ENCODE peak calls at places on chromosomes 1 and 21, in eight cellular contexts. One of them, this sample, is unnamed.

GRCh38 chr1:160779662-160780397 is 16.1 kb upstream of the LY9 start:
- DNase-seq in fibroblast of the aortic adventitia: no peak
- DNase-seq in MM.1S: no peak
- DNase-seq in esophagus squamous epithelium: no peak
- DNase-seq in activated CD4-positive, alpha-beta T cell treated with anti-CD3 and anti-CD28 coated beads, Interleukin-2, amount 50 U/mL, for 1 hour: peak
- DNase-seq in cardiac septum: no peak
- DNase-seq in fibroblast of mammary gland: no peak
- DNase-seq in iris pigment epithelial cell: no peak
- DNase-seq in this sample: no peak

GRCh38 chr1:5105744-5106143 is 451.3 kb downstream of the AJAP1 start:
- DNase-seq in cardiac septum: no peak
- DNase-seq in activated CD4-positive, alpha-beta T cell treated with anti-CD3 and anti-CD28 coated beads, Interleukin-2, amount 50 U/mL, for 1 hour: no peak
- DNase-seq in fibroblast of mammary gland: no peak
- DNase-seq in fibroblast of the aortic adventitia: no peak
- DNase-seq in iris pigment epithelial cell: no peak
- DNase-seq in MM.1S: no peak
- DNase-seq in esophagus squamous epithelium: no peak
- DNase-seq in this sample: no peak

GRCh38 chr1:110282395-110282794 is 56.8 kb upstream of the RBM15 start:
- DNase-seq in fibroblast of mammary gland: no peak
- DNase-seq in activated CD4-positive, alpha-beta T cell treated with anti-CD3 and anti-CD28 coated beads, Interleukin-2, amount 50 U/mL, for 1 hour: no peak
- DNase-seq in fibroblast of the aortic adventitia: no peak
- DNase-seq in cardiac septum: no peak
- DNase-seq in esophagus squamous epithelium: no peak
- DNase-seq in iris pigment epithelial cell: no peak
- DNase-seq in MM.1S: no peak
- DNase-seq in this sample: no peak

GRCh38 chr1:245182028-245182427 is 27.2 kb downstream of the KIF26B start:
- DNase-seq in cardiac septum: no peak
- DNase-seq in iris pigment epithelial cell: no peak
- DNase-seq in fibroblast of mammary gland: no peak
- DNase-seq in MM.1S: no peak
- DNase-seq in fibroblast of the aortic adventitia: no peak
- DNase-seq in activated CD4-positive, alpha-beta T cell treated with anti-CD3 and anti-CD28 coated beads, Interleukin-2, amount 50 U/mL, for 1 hour: no peak
- DNase-seq in esophagus squamous epithelium: no peak
- DNase-seq in this sample: no peak

GRCh38 chr1:45348609-45348965 is 8.3 kb upstream of the MUTYH start:
- DNase-seq in cardiac septum: no peak
- DNase-seq in fibroblast of the aortic adventitia: no peak
- DNase-seq in iris pigment epithelial cell: no peak
- DNase-seq in esophagus squamous epithelium: no peak
- DNase-seq in activated CD4-positive, alpha-beta T cell treated with anti-CD3 and anti-CD28 coated beads, Interleukin-2, amount 50 U/mL, for 1 hour: no peak
- DNase-seq in fibroblast of mammary gland: no peak
- DNase-seq in MM.1S: peak
- DNase-seq in this sample: no peak

GRCh38 chr1:45037456-45037855 is 25.4 kb downstream of the UROD start:
- DNase-seq in fibroblast of the aortic adventitia: peak
- DNase-seq in iris pigment epithelial cell: peak
- DNase-seq in esophagus squamous epithelium: no peak
- DNase-seq in MM.1S: no peak
- DNase-seq in fibroblast of mammary gland: no peak
- DNase-seq in cardiac septum: no peak
- DNase-seq in activated CD4-positive, alpha-beta T cell treated with anti-CD3 and anti-CD28 coated beads, Interleukin-2, amount 50 U/mL, for 1 hour: no peak
- DNase-seq in this sample: peak

GRCh38 chr1:37802439-37802838 is 5.2 kb upstream of the C1orf122 start:
- DNase-seq in cardiac septum: no peak
- DNase-seq in fibroblast of the aortic adventitia: no peak
- DNase-seq in esophagus squamous epithelium: no peak
- DNase-seq in fibroblast of mammary gland: no peak
- DNase-seq in activated CD4-positive, alpha-beta T cell treated with anti-CD3 and anti-CD28 coated beads, Interleukin-2, amount 50 U/mL, for 1 hour: no peak
- DNase-seq in iris pigment epithelial cell: no peak
- DNase-seq in MM.1S: no peak
- DNase-seq in this sample: no peak

GRCh38 chr1:212432163-212432705 is 486 bp upstream of the NENF start:
- DNase-seq in activated CD4-positive, alpha-beta T cell treated with anti-CD3 and anti-CD28 coated beads, Interleukin-2, amount 50 U/mL, for 1 hour: no peak
- DNase-seq in MM.1S: no peak
- DNase-seq in iris pigment epithelial cell: peak
- DNase-seq in cardiac septum: no peak
- DNase-seq in fibroblast of mammary gland: no peak
- DNase-seq in esophagus squamous epithelium: no peak
- DNase-seq in fibroblast of the aortic adventitia: peak
- DNase-seq in this sample: peak

GRCh38 chr1:224873645-224874369 is 55.7 kb upstream of the DNAH14 start:
- DNase-seq in cardiac septum: no peak
- DNase-seq in fibroblast of the aortic adventitia: peak
- DNase-seq in esophagus squamous epithelium: no peak
- DNase-seq in iris pigment epithelial cell: peak
- DNase-seq in fibroblast of mammary gland: peak
- DNase-seq in MM.1S: no peak
- DNase-seq in activated CD4-positive, alpha-beta T cell treated with anti-CD3 and anti-CD28 coated beads, Interleukin-2, amount 50 U/mL, for 1 hour: no peak
- DNase-seq in this sample: peak

GRCh38 chr1:37255111-37255795 is 219.1 kb upstream of the ZC3H12A start:
- DNase-seq in fibroblast of the aortic adventitia: peak
- DNase-seq in activated CD4-positive, alpha-beta T cell treated with anti-CD3 and anti-CD28 coated beads, Interleukin-2, amount 50 U/mL, for 1 hour: no peak
- DNase-seq in MM.1S: no peak
- DNase-seq in fibroblast of mammary gland: no peak
- DNase-seq in iris pigment epithelial cell: peak
- DNase-seq in cardiac septum: no peak
- DNase-seq in esophagus squamous epithelium: no peak
- DNase-seq in this sample: peak

GRCh38 chr1:53690411-53690810 is 48.6 kb downstream of the GLIS1 start:
- DNase-seq in esophagus squamous epithelium: no peak
- DNase-seq in MM.1S: no peak
- DNase-seq in iris pigment epithelial cell: no peak
- DNase-seq in cardiac septum: no peak
- DNase-seq in fibroblast of mammary gland: no peak
- DNase-seq in fibroblast of the aortic adventitia: no peak
- DNase-seq in activated CD4-positive, alpha-beta T cell treated with anti-CD3 and anti-CD28 coated beads, Interleukin-2, amount 50 U/mL, for 1 hour: no peak
- DNase-seq in this sample: no peak

GRCh38 chr1:43878854-43879253 is 54.7 kb upstream of the ARTN start:
- DNase-seq in cardiac septum: no peak
- DNase-seq in MM.1S: no peak
- DNase-seq in fibroblast of the aortic adventitia: no peak
- DNase-seq in activated CD4-positive, alpha-beta T cell treated with anti-CD3 and anti-CD28 coated beads, Interleukin-2, amount 50 U/mL, for 1 hour: no peak
- DNase-seq in fibroblast of mammary gland: no peak
- DNase-seq in iris pigment epithelial cell: no peak
- DNase-seq in esophagus squamous epithelium: no peak
- DNase-seq in this sample: no peak

GRCh38 chr1:29684141-29684540 is 447.8 kb downstream of the PTPRU start:
- DNase-seq in fibroblast of mammary gland: no peak
- DNase-seq in MM.1S: no peak
- DNase-seq in esophagus squamous epithelium: no peak
- DNase-seq in activated CD4-positive, alpha-beta T cell treated with anti-CD3 and anti-CD28 coated beads, Interleukin-2, amount 50 U/mL, for 1 hour: no peak
- DNase-seq in fibroblast of the aortic adventitia: no peak
- DNase-seq in iris pigment epithelial cell: no peak
- DNase-seq in cardiac septum: peak
- DNase-seq in this sample: no peak

GRCh38 chr1:53616927-53617326 is 122.0 kb downstream of the GLIS1 start:
- DNase-seq in activated CD4-positive, alpha-beta T cell treated with anti-CD3 and anti-CD28 coated beads, Interleukin-2, amount 50 U/mL, for 1 hour: no peak
- DNase-seq in cardiac septum: peak
- DNase-seq in iris pigment epithelial cell: peak
- DNase-seq in MM.1S: no peak
- DNase-seq in fibroblast of mammary gland: peak
- DNase-seq in fibroblast of the aortic adventitia: peak
- DNase-seq in esophagus squamous epithelium: no peak
- DNase-seq in this sample: peak

GRCh38 chr1:40984066-40984465 is 4.6 kb downstream of the CTPS1 start:
- DNase-seq in cardiac septum: no peak
- DNase-seq in MM.1S: no peak
- DNase-seq in fibroblast of the aortic adventitia: peak
- DNase-seq in iris pigment epithelial cell: peak
- DNase-seq in fibroblast of mammary gland: no peak
- DNase-seq in activated CD4-positive, alpha-beta T cell treated with anti-CD3 and anti-CD28 coated beads, Interleukin-2, amount 50 U/mL, for 1 hour: no peak
- DNase-seq in esophagus squamous epithelium: no peak
- DNase-seq in this sample: peak

GRCh38 chr1:31509124-31510072 is 66.9 kb upstream of the TINAGL1 start:
- DNase-seq in fibroblast of the aortic adventitia: no peak
- DNase-seq in cardiac septum: no peak
- DNase-seq in esophagus squamous epithelium: no peak
- DNase-seq in activated CD4-positive, alpha-beta T cell treated with anti-CD3 and anti-CD28 coated beads, Interleukin-2, amount 50 U/mL, for 1 hour: no peak
- DNase-seq in fibroblast of mammary gland: no peak
- DNase-seq in iris pigment epithelial cell: no peak
- DNase-seq in MM.1S: peak
- DNase-seq in this sample: no peak

GRCh38 chr1:76705560-76705959 is 161.7 kb upstream of the ST6GALNAC5 start:
- DNase-seq in fibroblast of mammary gland: no peak
- DNase-seq in cardiac septum: no peak
- DNase-seq in activated CD4-positive, alpha-beta T cell treated with anti-CD3 and anti-CD28 coated beads, Interleukin-2, amount 50 U/mL, for 1 hour: no peak
- DNase-seq in MM.1S: no peak
- DNase-seq in esophagus squamous epithelium: no peak
- DNase-seq in iris pigment epithelial cell: no peak
- DNase-seq in fibroblast of the aortic adventitia: no peak
- DNase-seq in this sample: no peak

GRCh38 chr1:27267153-27267552 is 32.7 kb downstream of the WDTC1 start:
- DNase-seq in iris pigment epithelial cell: no peak
- DNase-seq in fibroblast of the aortic adventitia: no peak
- DNase-seq in esophagus squamous epithelium: no peak
- DNase-seq in cardiac septum: no peak
- DNase-seq in fibroblast of mammary gland: no peak
- DNase-seq in MM.1S: no peak
- DNase-seq in activated CD4-positive, alpha-beta T cell treated with anti-CD3 and anti-CD28 coated beads, Interleukin-2, amount 50 U/mL, for 1 hour: no peak
- DNase-seq in this sample: no peak

GRCh38 chr1:245807306-245807705 is 652.5 kb downstream of the KIF26B start:
- DNase-seq in esophagus squamous epithelium: no peak
- DNase-seq in activated CD4-positive, alpha-beta T cell treated with anti-CD3 and anti-CD28 coated beads, Interleukin-2, amount 50 U/mL, for 1 hour: no peak
- DNase-seq in fibroblast of mammary gland: no peak
- DNase-seq in fibroblast of the aortic adventitia: no peak
- DNase-seq in iris pigment epithelial cell: no peak
- DNase-seq in cardiac septum: no peak
- DNase-seq in MM.1S: no peak
- DNase-seq in this sample: peak

GRCh38 chr1:55337801-55338447 is 122.8 kb upstream of the USP24 start:
- DNase-seq in fibroblast of mammary gland: peak
- DNase-seq in fibroblast of the aortic adventitia: peak
- DNase-seq in esophagus squamous epithelium: no peak
- DNase-seq in MM.1S: peak
- DNase-seq in activated CD4-positive, alpha-beta T cell treated with anti-CD3 and anti-CD28 coated beads, Interleukin-2, amount 50 U/mL, for 1 hour: no peak
- DNase-seq in cardiac septum: no peak
- DNase-seq in iris pigment epithelial cell: peak
- DNase-seq in this sample: peak

GRCh38 chr21:14523234-14523633 is 22.9 kb downstream of the SAMSN1 start:
- DNase-seq in esophagus squamous epithelium: no peak
- DNase-seq in fibroblast of mammary gland: peak
- DNase-seq in activated CD4-positive, alpha-beta T cell treated with anti-CD3 and anti-CD28 coated beads, Interleukin-2, amount 50 U/mL, for 1 hour: no peak
- DNase-seq in fibroblast of the aortic adventitia: no peak
- DNase-seq in iris pigment epithelial cell: peak
- DNase-seq in cardiac septum: no peak
- DNase-seq in MM.1S: peak
- DNase-seq in this sample: no peak

GRCh38 chr21:31873696-31874599 is 1.1 kb downstream of the HUNK start:
- DNase-seq in MM.1S: peak
- DNase-seq in fibroblast of mammary gland: no peak
- DNase-seq in activated CD4-positive, alpha-beta T cell treated with anti-CD3 and anti-CD28 coated beads, Interleukin-2, amount 50 U/mL, for 1 hour: peak
- DNase-seq in esophagus squamous epithelium: no peak
- DNase-seq in cardiac septum: no peak
- DNase-seq in fibroblast of the aortic adventitia: no peak
- DNase-seq in iris pigment epithelial cell: no peak
- DNase-seq in this sample: peak

GRCh38 chr1:188027613-188028012 is 1198.9 kb downstream of the PLA2G4A start:
- DNase-seq in cardiac septum: no peak
- DNase-seq in activated CD4-positive, alpha-beta T cell treated with anti-CD3 and anti-CD28 coated beads, Interleukin-2, amount 50 U/mL, for 1 hour: no peak
- DNase-seq in MM.1S: no peak
- DNase-seq in iris pigment epithelial cell: peak
- DNase-seq in fibroblast of mammary gland: peak
- DNase-seq in esophagus squamous epithelium: no peak
- DNase-seq in fibroblast of the aortic adventitia: peak
- DNase-seq in this sample: peak

GRCh38 chr1:204445860-204446412 is 34.3 kb upstream of the PPP1R15B start:
- DNase-seq in iris pigment epithelial cell: peak
- DNase-seq in fibroblast of mammary gland: no peak
- DNase-seq in fibroblast of the aortic adventitia: peak
- DNase-seq in esophagus squamous epithelium: no peak
- DNase-seq in MM.1S: peak
- DNase-seq in activated CD4-positive, alpha-beta T cell treated with anti-CD3 and anti-CD28 coated beads, Interleukin-2, amount 50 U/mL, for 1 hour: peak
- DNase-seq in cardiac septum: no peak
- DNase-seq in this sample: peak

GRCh38 chr1:10818262-10819197 is 22.1 kb upstream of the CASZ1 start:
- DNase-seq in iris pigment epithelial cell: no peak
- DNase-seq in fibroblast of mammary gland: no peak
- DNase-seq in fibroblast of the aortic adventitia: no peak
- DNase-seq in cardiac septum: no peak
- DNase-seq in activated CD4-positive, alpha-beta T cell treated with anti-CD3 and anti-CD28 coated beads, Interleukin-2, amount 50 U/mL, for 1 hour: no peak
- DNase-seq in MM.1S: no peak
- DNase-seq in esophagus squamous epithelium: no peak
- DNase-seq in this sample: no peak

GRCh38 chr1:109769335-109770078 is 5.8 kb upstream of the EPS8L3 start:
- DNase-seq in activated CD4-positive, alpha-beta T cell treated with anti-CD3 and anti-CD28 coated beads, Interleukin-2, amount 50 U/mL, for 1 hour: no peak
- DNase-seq in iris pigment epithelial cell: peak
- DNase-seq in esophagus squamous epithelium: no peak
- DNase-seq in MM.1S: no peak
- DNase-seq in fibroblast of mammary gland: peak
- DNase-seq in cardiac septum: peak
- DNase-seq in fibroblast of the aortic adventitia: peak
- DNase-seq in this sample: peak

GRCh38 chr1:182784556-182785171 is 4.9 kb upstream of the NPL start:
- DNase-seq in activated CD4-positive, alpha-beta T cell treated with anti-CD3 and anti-CD28 coated beads, Interleukin-2, amount 50 U/mL, for 1 hour: no peak
- DNase-seq in MM.1S: peak
- DNase-seq in esophagus squamous epithelium: no peak
- DNase-seq in cardiac septum: no peak
- DNase-seq in fibroblast of mammary gland: peak
- DNase-seq in iris pigment epithelial cell: peak
- DNase-seq in fibroblast of the aortic adventitia: peak
- DNase-seq in this sample: peak

GRCh38 chr1:39379187-39379586 is 112.2 kb upstream of the BMP8A start:
- DNase-seq in MM.1S: no peak
- DNase-seq in activated CD4-positive, alpha-beta T cell treated with anti-CD3 and anti-CD28 coated beads, Interleukin-2, amount 50 U/mL, for 1 hour: no peak
- DNase-seq in cardiac septum: no peak
- DNase-seq in fibroblast of mammary gland: no peak
- DNase-seq in iris pigment epithelial cell: no peak
- DNase-seq in fibroblast of the aortic adventitia: no peak
- DNase-seq in esophagus squamous epithelium: no peak
- DNase-seq in this sample: no peak

GRCh38 chr1:202952818-202953217 is 5.3 kb downstream of the ADIPOR1 start:
- DNase-seq in esophagus squamous epithelium: no peak
- DNase-seq in fibroblast of the aortic adventitia: peak
- DNase-seq in iris pigment epithelial cell: peak
- DNase-seq in MM.1S: no peak
- DNase-seq in activated CD4-positive, alpha-beta T cell treated with anti-CD3 and anti-CD28 coated beads, Interleukin-2, amount 50 U/mL, for 1 hour: no peak
- DNase-seq in fibroblast of mammary gland: peak
- DNase-seq in cardiac septum: peak
- DNase-seq in this sample: peak

GRCh38 chr1:81439046-81439823 is 361.5 kb upstream of the ADGRL2 start:
- DNase-seq in cardiac septum: no peak
- DNase-seq in fibroblast of the aortic adventitia: no peak
- DNase-seq in activated CD4-positive, alpha-beta T cell treated with anti-CD3 and anti-CD28 coated beads, Interleukin-2, amount 50 U/mL, for 1 hour: no peak
- DNase-seq in fibroblast of mammary gland: no peak
- DNase-seq in iris pigment epithelial cell: no peak
- DNase-seq in MM.1S: no peak
- DNase-seq in esophagus squamous epithelium: no peak
- DNase-seq in this sample: no peak

GRCh38 chr1:90579212-90579802 is 137.8 kb downstream of the BARHL2 start:
- DNase-seq in fibroblast of the aortic adventitia: peak
- DNase-seq in fibroblast of mammary gland: peak
- DNase-seq in esophagus squamous epithelium: no peak
- DNase-seq in cardiac septum: no peak
- DNase-seq in MM.1S: peak
- DNase-seq in iris pigment epithelial cell: peak
- DNase-seq in activated CD4-positive, alpha-beta T cell treated with anti-CD3 and anti-CD28 coated beads, Interleukin-2, amount 50 U/mL, for 1 hour: no peak
- DNase-seq in this sample: peak

This sample was measured in GM23248.